ENCODE peak calls at places on chromosomes 12 and 14, in four cellular contexts. R is K562, K is GM12878, C is HepG2. F is an unnamed sample.

GRCh38 chr14:52848626-52849025 is 57.2 kb upstream of the GNPNAT1 start:
- DNase-seq in R (no peak), K (no peak), C (no peak), F (no peak)

GRCh38 chr14:105086833-105087307 is 21.6 kb upstream of the GPR132 start:
- DNase-seq in R (peak; percentile 78), K (no peak), C (peak; percentile 47), F (peak; percentile 84)

GRCh38 chr12:3833670-3834310 is 39.4 kb downstream of the PARP11 start:
- DNase-seq in R (no peak), K (no peak), C (no peak), F (no peak)

GRCh38 chr12:46406352-46407027 is 33.9 kb upstream of the SLC38A2 start:
- DNase-seq in R (no peak), K (no peak), C (no peak), F (no peak)

GRCh38 chr12:6667559-6668210 is 4.8 kb upstream of the ING4 start:
- DNase-seq in R (no peak), K (no peak), C (no peak), F (no peak)

GRCh38 chr12:95218852-95219171 is 1.2 kb downstream of the VEZT start:
- DNase-seq in R (no peak), K (no peak), C (no peak), F (no peak)

GRCh38 chr14:63343878-63344277 is 25.1 kb upstream of the GPHB5 start:
- DNase-seq in R (no peak), K (no peak), C (no peak), F (no peak)

GRCh38 chr14:77314043-77314442 is 6.6 kb downstream of the POMT2 start:
- DNase-seq in R (no peak), K (no peak), C (no peak), F (no peak)

GRCh38 chr12:68641138-68641537 is 30.4 kb downstream of the RAP1B start:
- DNase-seq in R (no peak), K (peak; percentile 72), C (no peak), F (no peak)

GRCh38 chr12:104482748-104483147 is 26.0 kb downstream of the CHST11 start:
- DNase-seq in R (no peak), K (no peak), C (no peak), F (no peak)
- TF ChIP-seq BHLHE40 in R (no peak), K (no peak), C (no peak), F (no peak)

DNA sequence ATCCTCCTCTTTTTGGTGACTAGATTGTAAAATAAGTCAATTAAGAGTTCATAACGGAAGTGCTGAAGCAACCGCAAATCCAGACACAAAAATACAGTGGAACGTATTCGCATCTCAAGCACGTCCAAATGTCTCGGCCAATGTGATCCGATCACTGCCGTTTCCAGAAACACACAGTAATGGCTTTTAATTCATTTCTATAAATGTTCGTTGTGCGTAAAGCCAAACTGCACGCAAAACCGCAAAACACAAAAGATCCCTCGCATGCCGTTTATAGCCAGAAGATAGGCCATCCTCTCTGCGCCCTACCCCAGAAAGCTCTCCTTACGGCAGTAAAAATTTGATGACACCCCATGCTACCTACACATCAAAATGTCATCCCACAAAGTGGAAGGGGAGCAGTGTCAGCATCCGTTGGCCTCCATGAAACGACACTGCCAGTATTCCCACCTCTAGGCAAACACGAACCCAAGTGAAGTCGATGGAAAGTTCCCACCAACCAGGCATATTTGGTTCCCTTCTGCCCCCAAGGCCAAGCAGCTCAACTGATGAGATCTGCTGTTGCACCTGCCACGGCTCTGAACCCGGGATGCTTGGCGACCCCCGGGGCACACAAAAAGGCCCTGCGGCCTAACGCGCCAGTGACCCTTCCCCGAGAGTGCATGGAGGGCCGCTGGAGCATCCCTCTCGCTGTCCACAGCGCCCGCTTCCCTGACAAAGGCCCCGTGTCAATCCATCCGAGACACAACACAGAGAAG is 1.4 kb downstream of the HECTD4 start:
- DNase-seq in R (no peak), K (no peak), C (no peak), F (peak; percentile 16)
- TF ChIP-seq SP1 in R (no peak), K (no peak), C (no peak), F (no peak)

GRCh38 chr12:76457818-76458217 is 101.8 kb downstream of the OSBPL8 start:
- DNase-seq in R (no peak), K (no peak), C (no peak), F (no peak)

GRCh38 chr12:76457010-76457409 is 102.6 kb downstream of the OSBPL8 start:
- DNase-seq in R (no peak), K (no peak), C (no peak), F (no peak)

GRCh38 chr12:76462668-76463224 is 96.8 kb downstream of the OSBPL8 start:
- DNase-seq in R (no peak), K (no peak), C (peak; percentile 16), F (no peak)

GRCh38 chr12:76464636-76465166 is 94.9 kb downstream of the OSBPL8 start:
- DNase-seq in R (no peak), K (no peak), C (no peak), F (no peak)

DNA sequence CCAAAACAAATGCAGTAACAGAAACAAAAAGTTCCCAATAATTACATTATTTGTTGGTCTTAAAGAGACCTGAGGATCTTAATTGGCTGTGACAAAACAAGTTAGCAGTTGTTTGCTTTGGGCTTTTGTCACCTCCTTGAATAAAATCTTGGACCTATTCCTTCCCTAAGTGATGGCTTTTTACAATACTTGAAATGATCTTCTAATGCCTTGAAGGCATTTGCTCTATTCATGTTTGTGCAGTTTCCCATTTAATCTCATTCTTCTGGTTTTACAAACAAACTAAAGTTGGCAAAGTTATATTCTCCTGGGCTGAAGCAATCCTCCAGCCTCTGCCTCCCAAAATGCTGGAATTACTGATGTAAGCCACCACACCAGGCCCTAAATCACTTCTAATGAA is 98.8 kb downstream of the OSBPL8 start:
- DNase-seq in R (no peak), K (no peak), C (no peak), F (no peak)
- TF ChIP-seq FOXM1 in R (no peak), K (no peak), C (no peak), F (no peak)

DNA sequence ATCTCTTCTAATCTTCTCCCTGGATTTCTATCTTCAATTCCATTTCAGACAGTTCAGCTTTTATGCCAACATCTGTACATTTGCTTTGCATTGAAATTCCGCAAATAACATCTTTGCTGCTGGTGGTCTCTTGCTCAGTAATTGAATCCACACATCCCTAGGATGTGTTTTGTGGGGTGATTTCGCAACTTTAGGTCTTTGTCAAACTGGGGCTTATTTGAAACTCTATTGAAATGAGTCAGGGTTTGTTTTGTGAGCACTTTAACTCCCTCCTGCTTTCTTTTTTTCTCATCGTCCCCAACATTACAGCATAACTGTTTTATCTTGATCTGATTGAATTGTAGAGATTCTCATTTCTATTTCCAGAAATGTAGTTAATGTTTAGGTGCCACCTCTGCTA is 404.3 kb downstream of the NPAS3 start:
- DNase-seq in R (no peak), K (no peak), C (no peak), F (no peak)
- TF ChIP-seq BHLHE40 in R (no peak), K (no peak), C (no peak), F (no peak)

GRCh38 chr12:57849035-57849434 is 2.5 kb upstream of the CTDSP2 start:
- DNase-seq in R (no peak), K (no peak), C (no peak), F (no peak)
- TF ChIP-seq SP1 in R (no peak), K (no peak), C (no peak), F (no peak)

DNA sequence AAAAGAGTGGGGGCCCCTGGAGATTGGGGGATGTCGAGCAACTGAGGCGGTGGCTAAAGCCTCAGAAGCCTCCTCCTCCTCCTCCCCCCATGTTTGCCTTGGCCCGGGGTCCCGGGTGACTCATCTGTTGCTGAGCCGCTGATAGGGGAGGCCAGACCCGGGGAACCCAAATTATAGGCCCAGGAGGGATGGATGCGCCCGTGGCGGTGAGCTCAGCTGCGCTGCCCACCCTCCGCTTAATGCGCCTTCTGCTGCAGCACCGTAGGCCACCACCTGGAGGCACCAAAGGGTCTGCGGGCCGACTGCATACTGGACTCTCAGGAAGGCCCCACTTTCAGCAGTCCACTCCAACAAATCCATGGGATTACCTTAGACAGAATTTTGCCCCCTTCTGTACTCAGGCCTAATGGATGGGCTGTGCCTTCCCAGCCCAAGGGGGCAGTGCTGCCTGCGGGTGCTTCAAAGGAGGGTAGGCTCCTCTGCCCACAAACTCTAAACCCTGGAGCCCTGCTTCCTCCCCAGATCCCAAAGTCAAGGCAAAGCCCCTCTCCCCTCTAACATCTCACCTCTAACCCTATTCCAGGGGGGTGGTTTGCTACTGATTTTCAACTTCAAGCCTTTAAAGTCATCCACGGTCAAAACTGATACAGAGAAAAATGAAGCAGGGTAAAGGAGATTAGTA is 2.6 kb upstream of the WNT10B start:
- DNase-seq in R (peak; percentile 75), K (no peak), C (no peak), F (no peak)
- TF ChIP-seq FOXM1 in R (no peak), K (no peak), C (no peak), F (no peak)

GRCh38 chr14:103973354-103973753 is 31.0 kb upstream of the RD3L start:
- DNase-seq in R (peak; percentile 37), K (no peak), C (no peak), F (no peak)
- TF ChIP-seq BHLHE40 in R (no peak), K (no peak), C (no peak), F (no peak)

F was measured in HEK293T.